ENCODE peak calls at places on chromosome 21, in five cellular contexts. One of them, this sample, is unnamed.

GRCh38 chr21:31768720-31769119 is 36.8 kb upstream of the SCAF4 start:
- DNase-seq in germinal center: no peak
- DNase-seq in GM23338: no peak
- DNase-seq in COR-L47: no peak
- DNase-seq in stimulated activated CD8-positive, alpha-beta memory T cell treated with anti-CD3 and anti-CD28 coated beads, Interleukin-7, amount 100 ng/mL, for 1 hour: no peak
- DNase-seq in this sample: no peak

GRCh38 chr21:37817242-37817641 is 99.0 kb downstream of the KCNJ6 start:
- DNase-seq in germinal center: no peak
- DNase-seq in GM23338: no peak
- DNase-seq in COR-L47: no peak
- DNase-seq in stimulated activated CD8-positive, alpha-beta memory T cell treated with anti-CD3 and anti-CD28 coated beads, Interleukin-7, amount 100 ng/mL, for 1 hour: no peak
- DNase-seq in this sample: no peak

GRCh38 chr21:17089121-17089520 is 423.7 kb upstream of the CXADR start:
- DNase-seq in germinal center: no peak
- DNase-seq in GM23338: no peak
- DNase-seq in COR-L47: peak; percentile 6
- DNase-seq in stimulated activated CD8-positive, alpha-beta memory T cell treated with anti-CD3 and anti-CD28 coated beads, Interleukin-7, amount 100 ng/mL, for 1 hour: no peak
- DNase-seq in this sample: no peak

GRCh38 chr21:36235058-36235582 is 78.5 kb downstream of the DOP1B start:
- DNase-seq in germinal center: no peak
- DNase-seq in GM23338: no peak
- DNase-seq in COR-L47: no peak
- DNase-seq in stimulated activated CD8-positive, alpha-beta memory T cell treated with anti-CD3 and anti-CD28 coated beads, Interleukin-7, amount 100 ng/mL, for 1 hour: no peak
- DNase-seq in this sample: no peak

GRCh38 chr21:46323227-46323709 is 402 bp downstream of the C21orf58 start:
- DNase-seq in germinal center: peak; percentile 26
- DNase-seq in GM23338: peak; percentile 38
- DNase-seq in COR-L47: no peak
- DNase-seq in stimulated activated CD8-positive, alpha-beta memory T cell treated with anti-CD3 and anti-CD28 coated beads, Interleukin-7, amount 100 ng/mL, for 1 hour: no peak
- DNase-seq in this sample: peak; percentile 55

GRCh38 chr21:33014331-33014730 is 11.4 kb upstream of the OLIG2 start:
- DNase-seq in germinal center: no peak
- DNase-seq in GM23338: no peak
- DNase-seq in COR-L47: no peak
- DNase-seq in stimulated activated CD8-positive, alpha-beta memory T cell treated with anti-CD3 and anti-CD28 coated beads, Interleukin-7, amount 100 ng/mL, for 1 hour: no peak
- DNase-seq in this sample: no peak

GRCh38 chr21:37430184-37430821 is 63.7 kb downstream of the DYRK1A start:
- DNase-seq in germinal center: no peak
- DNase-seq in GM23338: no peak
- DNase-seq in COR-L47: no peak
- DNase-seq in stimulated activated CD8-positive, alpha-beta memory T cell treated with anti-CD3 and anti-CD28 coated beads, Interleukin-7, amount 100 ng/mL, for 1 hour: no peak
- DNase-seq in this sample: no peak

GRCh38 chr21:29625990-29626389 is 313.8 kb downstream of the GRIK1 start:
- DNase-seq in germinal center: no peak
- DNase-seq in GM23338: no peak
- DNase-seq in COR-L47: no peak
- DNase-seq in stimulated activated CD8-positive, alpha-beta memory T cell treated with anti-CD3 and anti-CD28 coated beads, Interleukin-7, amount 100 ng/mL, for 1 hour: no peak
- DNase-seq in this sample: no peak

GRCh38 chr21:35864039-35864438 is 196.3 kb downstream of the SETD4 start:
- DNase-seq in germinal center: no peak
- DNase-seq in GM23338: no peak
- DNase-seq in COR-L47: no peak
- DNase-seq in stimulated activated CD8-positive, alpha-beta memory T cell treated with anti-CD3 and anti-CD28 coated beads, Interleukin-7, amount 100 ng/mL, for 1 hour: no peak
- DNase-seq in this sample: no peak

GRCh38 chr21:37225440-37225839 is 41.7 kb downstream of the VPS26C start:
- DNase-seq in germinal center: no peak
- DNase-seq in GM23338: no peak
- DNase-seq in COR-L47: no peak
- DNase-seq in stimulated activated CD8-positive, alpha-beta memory T cell treated with anti-CD3 and anti-CD28 coated beads, Interleukin-7, amount 100 ng/mL, for 1 hour: no peak
- DNase-seq in this sample: no peak

GRCh38 chr21:39484711-39485264 is 33.0 kb downstream of the SH3BGR start:
- DNase-seq in germinal center: no peak
- DNase-seq in GM23338: no peak
- DNase-seq in COR-L47: no peak
- DNase-seq in stimulated activated CD8-positive, alpha-beta memory T cell treated with anti-CD3 and anti-CD28 coated beads, Interleukin-7, amount 100 ng/mL, for 1 hour: no peak
- DNase-seq in this sample: no peak

GRCh38 chr21:32426592-32427051 is 14.1 kb downstream of the EVA1C start:
- DNase-seq in germinal center: no peak
- DNase-seq in GM23338: no peak
- DNase-seq in COR-L47: no peak
- DNase-seq in stimulated activated CD8-positive, alpha-beta memory T cell treated with anti-CD3 and anti-CD28 coated beads, Interleukin-7, amount 100 ng/mL, for 1 hour: no peak
- DNase-seq in this sample: no peak

GRCh38 chr21:31713973-31714740 is 17.8 kb downstream of the SCAF4 start:
- DNase-seq in germinal center: no peak
- DNase-seq in GM23338: no peak
- DNase-seq in COR-L47: no peak
- DNase-seq in stimulated activated CD8-positive, alpha-beta memory T cell treated with anti-CD3 and anti-CD28 coated beads, Interleukin-7, amount 100 ng/mL, for 1 hour: no peak
- DNase-seq in this sample: no peak

GRCh38 chr21:46211376-46211775 is 17.2 kb downstream of the LSS start:
- DNase-seq in germinal center: no peak
- DNase-seq in GM23338: no peak
- DNase-seq in COR-L47: no peak
- DNase-seq in stimulated activated CD8-positive, alpha-beta memory T cell treated with anti-CD3 and anti-CD28 coated beads, Interleukin-7, amount 100 ng/mL, for 1 hour: no peak
- DNase-seq in this sample: no peak

GRCh38 chr21:14541840-14542495 is 4.1 kb downstream of the SAMSN1 start:
- DNase-seq in germinal center: no peak
- DNase-seq in GM23338: no peak
- DNase-seq in COR-L47: no peak
- DNase-seq in stimulated activated CD8-positive, alpha-beta memory T cell treated with anti-CD3 and anti-CD28 coated beads, Interleukin-7, amount 100 ng/mL, for 1 hour: no peak
- DNase-seq in this sample: no peak

GRCh38 chr21:35508389-35508888 is 459.3 kb upstream of the RUNX1 start:
- DNase-seq in germinal center: no peak
- DNase-seq in GM23338: peak; percentile 85
- DNase-seq in COR-L47: peak; percentile 35
- DNase-seq in stimulated activated CD8-positive, alpha-beta memory T cell treated with anti-CD3 and anti-CD28 coated beads, Interleukin-7, amount 100 ng/mL, for 1 hour: no peak
- DNase-seq in this sample: no peak

GRCh38 chr21:37208741-37209225 is 58.4 kb downstream of the VPS26C start:
- DNase-seq in germinal center: peak; percentile 82
- DNase-seq in GM23338: no peak
- DNase-seq in COR-L47: no peak
- DNase-seq in stimulated activated CD8-positive, alpha-beta memory T cell treated with anti-CD3 and anti-CD28 coated beads, Interleukin-7, amount 100 ng/mL, for 1 hour: no peak
- DNase-seq in this sample: no peak

GRCh38 chr21:41425954-41426655 is at the start of gene MX1:
- DNase-seq in germinal center: peak; percentile 83
- DNase-seq in GM23338: peak; percentile 75
- DNase-seq in COR-L47: no peak
- DNase-seq in stimulated activated CD8-positive, alpha-beta memory T cell treated with anti-CD3 and anti-CD28 coated beads, Interleukin-7, amount 100 ng/mL, for 1 hour: peak; percentile 90
- DNase-seq in this sample: peak; percentile 98

GRCh38 chr21:36658926-36659325 is 40.0 kb upstream of the SIM2 start:
- DNase-seq in germinal center: no peak
- DNase-seq in GM23338: no peak
- DNase-seq in COR-L47: no peak
- DNase-seq in stimulated activated CD8-positive, alpha-beta memory T cell treated with anti-CD3 and anti-CD28 coated beads, Interleukin-7, amount 100 ng/mL, for 1 hour: no peak
- DNase-seq in this sample: no peak

GRCh38 chr21:45293214-45293725 is 5.6 kb upstream of the POFUT2 start:
- DNase-seq in germinal center: no peak
- DNase-seq in GM23338: no peak
- DNase-seq in COR-L47: no peak
- DNase-seq in stimulated activated CD8-positive, alpha-beta memory T cell treated with anti-CD3 and anti-CD28 coated beads, Interleukin-7, amount 100 ng/mL, for 1 hour: no peak
- DNase-seq in this sample: no peak

GRCh38 chr21:14889080-14889805 is 175.6 kb downstream of the NRIP1 start:
- DNase-seq in germinal center: no peak
- DNase-seq in GM23338: no peak
- DNase-seq in COR-L47: no peak
- DNase-seq in stimulated activated CD8-positive, alpha-beta memory T cell treated with anti-CD3 and anti-CD28 coated beads, Interleukin-7, amount 100 ng/mL, for 1 hour: no peak
- DNase-seq in this sample: no peak

GRCh38 chr21:45874716-45875415 is 106.7 kb upstream of the COL6A1 start:
- DNase-seq in germinal center: no peak
- DNase-seq in GM23338: no peak
- DNase-seq in COR-L47: no peak
- DNase-seq in stimulated activated CD8-positive, alpha-beta memory T cell treated with anti-CD3 and anti-CD28 coated beads, Interleukin-7, amount 100 ng/mL, for 1 hour: no peak
- DNase-seq in this sample: no peak

GRCh38 chr21:21007606-21008005 is 9.4 kb downstream of the NCAM2 start:
- DNase-seq in germinal center: no peak
- DNase-seq in GM23338: no peak
- DNase-seq in COR-L47: no peak
- DNase-seq in stimulated activated CD8-positive, alpha-beta memory T cell treated with anti-CD3 and anti-CD28 coated beads, Interleukin-7, amount 100 ng/mL, for 1 hour: no peak
- DNase-seq in this sample: no peak

GRCh38 chr21:42703173-42703908 is 49.9 kb downstream of the PDE9A start:
- DNase-seq in germinal center: no peak
- DNase-seq in GM23338: no peak
- DNase-seq in COR-L47: no peak
- DNase-seq in stimulated activated CD8-positive, alpha-beta memory T cell treated with anti-CD3 and anti-CD28 coated beads, Interleukin-7, amount 100 ng/mL, for 1 hour: no peak
- DNase-seq in this sample: no peak

GRCh38 chr21:42758721-42759593 is 105.5 kb downstream of the PDE9A start:
- DNase-seq in germinal center: no peak
- DNase-seq in GM23338: no peak
- DNase-seq in COR-L47: no peak
- DNase-seq in stimulated activated CD8-positive, alpha-beta memory T cell treated with anti-CD3 and anti-CD28 coated beads, Interleukin-7, amount 100 ng/mL, for 1 hour: no peak
- DNase-seq in this sample: no peak

This sample was measured in MM.1S.